ENCODE peak calls at places on chromosomes 16 and 17, in five cellular contexts. One of them, this sample, is unnamed. For H3K4me1, the result is how much of the 10 kb centered on the place peaks cover.

GRCh38 chr17:15952048-15952532 is 7.2 kb downstream of the ADORA2B start:
- DNase-seq in neuronal stem cell: no peak
- DNase-seq in IMR-90: no peak
- DNase-seq in H1: no peak
- DNase-seq in trophoblast cell: no peak
- DNase-seq in this sample: no peak

GRCh38 chr16:5678371-5678770 is 580.8 kb upstream of the EEF2KMT start:
- DNase-seq in H1: peak
- DNase-seq in neuronal stem cell: peak
- DNase-seq in IMR-90: no peak
- DNase-seq in trophoblast cell: no peak
- DNase-seq in this sample: no peak

GRCh38 chr17:8893621-8894020 is 26.1 kb upstream of the PIK3R6 start:
- DNase-seq in neuronal stem cell: no peak
- DNase-seq in IMR-90: no peak
- DNase-seq in trophoblast cell: no peak
- DNase-seq in H1: no peak
- DNase-seq in this sample: no peak

GRCh38 chr16:49411121-49411970 is 37.7 kb downstream of the C16orf78 start:
- DNase-seq in H1: no peak
- DNase-seq in IMR-90: no peak
- DNase-seq in trophoblast cell: no peak
- DNase-seq in neuronal stem cell: no peak
- DNase-seq in this sample: no peak

GRCh38 chr16:71383054-71383773 is 24.7 kb downstream of the CALB2 start:
- DNase-seq in trophoblast cell: peak
- DNase-seq in neuronal stem cell: peak
- DNase-seq in IMR-90: peak
- DNase-seq in H1: no peak
- DNase-seq in this sample: no peak

GRCh38 chr16:59878479-59878878 is 1144.4 kb upstream of the GOT2 start:
- DNase-seq in H1: no peak
- DNase-seq in trophoblast cell: no peak
- DNase-seq in neuronal stem cell: no peak
- DNase-seq in IMR-90: peak
- DNase-seq in this sample: no peak

GRCh38 chr16:30903002-30903401 is 6.6 kb downstream of the CTF1 start:
- DNase-seq in trophoblast cell: no peak
- DNase-seq in neuronal stem cell: no peak
- DNase-seq in H1: no peak
- DNase-seq in IMR-90: no peak
- DNase-seq in this sample: no peak

GRCh38 chr17:6473128-6473767 is 29.0 kb downstream of the PIMREG start:
- DNase-seq in neuronal stem cell: peak
- DNase-seq in IMR-90: peak
- DNase-seq in H1: peak
- DNase-seq in trophoblast cell: peak
- DNase-seq in this sample: peak

GRCh38 chr17:78992542-78993212 is 13.0 kb upstream of the LGALS3BP start:
- DNase-seq in neuronal stem cell: no peak
- DNase-seq in IMR-90: no peak
- DNase-seq in trophoblast cell: no peak
- DNase-seq in H1: no peak
- DNase-seq in this sample: no peak

GRCh38 chr17:42183741-42184711 is 1.2 kb downstream of the HCRT start:
- DNase-seq in trophoblast cell: peak
- DNase-seq in IMR-90: peak
- DNase-seq in neuronal stem cell: peak
- DNase-seq in H1: peak
- DNase-seq in this sample: peak

GRCh38 chr16:424033-424622 is 1.3 kb upstream of the RAB11FIP3 start:
- DNase-seq in neuronal stem cell: no peak
- DNase-seq in trophoblast cell: no peak
- DNase-seq in IMR-90: peak
- DNase-seq in H1: no peak
- DNase-seq in this sample: peak

GRCh38 chr16:82715833-82716232 is 89.1 kb downstream of the CDH13 start:
- DNase-seq in neuronal stem cell: no peak
- DNase-seq in trophoblast cell: no peak
- DNase-seq in IMR-90: no peak
- DNase-seq in H1: no peak
- DNase-seq in this sample: no peak

GRCh38 chr16:2507052-2507678 is 6.6 kb upstream of the ATP6V0C start:
- DNase-seq in neuronal stem cell: no peak
- DNase-seq in H1: no peak
- DNase-seq in trophoblast cell: no peak
- DNase-seq in IMR-90: no peak
- DNase-seq in this sample: no peak

GRCh38 chr16:2511128-2511785 is 2.5 kb upstream of the ATP6V0C start:
- DNase-seq in neuronal stem cell: no peak
- DNase-seq in trophoblast cell: no peak
- DNase-seq in IMR-90: peak
- DNase-seq in H1: no peak
- DNase-seq in this sample: peak

GRCh38 chr16:2505695-2506094 is 8.1 kb upstream of the ATP6V0C start:
- DNase-seq in trophoblast cell: no peak
- DNase-seq in neuronal stem cell: no peak
- DNase-seq in IMR-90: no peak
- DNase-seq in H1: no peak
- DNase-seq in this sample: no peak

GRCh38 chr16:2507679-2508064 is 6.1 kb upstream of the ATP6V0C start:
- DNase-seq in IMR-90: no peak
- DNase-seq in H1: no peak
- DNase-seq in neuronal stem cell: no peak
- DNase-seq in trophoblast cell: no peak
- DNase-seq in this sample: no peak

DNA sequence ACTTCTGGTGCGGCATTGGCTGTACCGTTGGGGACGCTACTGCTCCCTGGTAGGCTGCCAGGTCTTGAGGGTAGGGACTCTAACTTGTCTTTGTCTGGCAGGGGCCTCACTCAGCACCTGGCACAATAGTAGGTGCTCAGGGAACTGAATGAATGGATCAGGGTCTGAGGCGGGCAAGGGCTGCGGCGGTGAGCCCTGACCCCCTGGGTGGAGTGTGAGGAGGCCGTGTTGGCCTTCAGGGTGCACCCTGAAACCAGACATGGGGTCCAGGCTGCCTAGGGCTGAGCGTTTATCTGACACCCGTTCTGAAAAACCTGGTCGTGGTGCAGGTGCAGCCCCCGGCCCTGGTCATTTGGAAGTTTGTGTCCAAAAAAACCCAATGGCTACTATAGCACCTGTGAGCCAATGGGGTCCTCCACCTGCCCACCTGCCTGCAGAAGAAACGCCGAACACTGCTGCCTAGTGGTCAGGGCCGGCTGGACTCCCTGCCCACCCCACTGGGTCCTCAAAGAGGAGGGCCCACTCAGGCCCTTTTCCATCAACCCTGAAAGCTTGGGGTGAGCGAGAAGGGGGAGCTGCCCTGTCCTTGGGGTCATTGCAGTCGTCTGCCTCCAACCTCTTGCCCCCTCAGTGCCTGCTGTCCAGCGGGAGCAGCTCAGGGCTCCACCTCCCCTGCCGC is 4.9 kb upstream of the ATP6V0C start:
- DNase-seq in H1: no peak
- DNase-seq in trophoblast cell: no peak
- DNase-seq in neuronal stem cell: no peak
- DNase-seq in IMR-90: no peak
- DNase-seq in this sample: no peak
- H3K14ac ChIP-seq in H1: no peak
- H3K14ac ChIP-seq in trophoblast cell: no peak
- H3K14ac ChIP-seq in neuronal stem cell: no peak
- H3K14ac ChIP-seq in IMR-90: no peak
- H3K14ac ChIP-seq in this sample: no peak

GRCh38 chr17:1154704-1155103 is 25.1 kb downstream of the ABR start:
- DNase-seq in neuronal stem cell: no peak
- DNase-seq in trophoblast cell: no peak
- DNase-seq in IMR-90: no peak
- DNase-seq in H1: no peak
- DNase-seq in this sample: no peak

GRCh38 chr17:1149869-1150268 is 29.9 kb downstream of the ABR start:
- DNase-seq in neuronal stem cell: no peak
- DNase-seq in IMR-90: no peak
- DNase-seq in trophoblast cell: no peak
- DNase-seq in H1: no peak
- DNase-seq in this sample: no peak

GRCh38 chr17:1156864-1157263 is 22.9 kb downstream of the ABR start:
- DNase-seq in neuronal stem cell: no peak
- DNase-seq in IMR-90: no peak
- DNase-seq in H1: no peak
- DNase-seq in trophoblast cell: no peak
- DNase-seq in this sample: no peak

GRCh38 chr17:1150863-1151685 is 28.7 kb downstream of the ABR start:
- DNase-seq in IMR-90: no peak
- DNase-seq in neuronal stem cell: no peak
- DNase-seq in H1: no peak
- DNase-seq in trophoblast cell: no peak
- DNase-seq in this sample: no peak

GRCh38 chr17:1153795-1154546 is 25.8 kb downstream of the ABR start:
- DNase-seq in trophoblast cell: no peak
- DNase-seq in H1: peak
- DNase-seq in neuronal stem cell: no peak
- DNase-seq in IMR-90: peak
- DNase-seq in this sample: no peak
- H3K4me3 ChIP-seq in trophoblast cell: no peak
- H3K4me3 ChIP-seq in H1: no peak
- H3K4me3 ChIP-seq in neuronal stem cell: no peak
- H3K4me3 ChIP-seq in IMR-90: no peak
- H3K4me3 ChIP-seq in this sample: no peak

DNA sequence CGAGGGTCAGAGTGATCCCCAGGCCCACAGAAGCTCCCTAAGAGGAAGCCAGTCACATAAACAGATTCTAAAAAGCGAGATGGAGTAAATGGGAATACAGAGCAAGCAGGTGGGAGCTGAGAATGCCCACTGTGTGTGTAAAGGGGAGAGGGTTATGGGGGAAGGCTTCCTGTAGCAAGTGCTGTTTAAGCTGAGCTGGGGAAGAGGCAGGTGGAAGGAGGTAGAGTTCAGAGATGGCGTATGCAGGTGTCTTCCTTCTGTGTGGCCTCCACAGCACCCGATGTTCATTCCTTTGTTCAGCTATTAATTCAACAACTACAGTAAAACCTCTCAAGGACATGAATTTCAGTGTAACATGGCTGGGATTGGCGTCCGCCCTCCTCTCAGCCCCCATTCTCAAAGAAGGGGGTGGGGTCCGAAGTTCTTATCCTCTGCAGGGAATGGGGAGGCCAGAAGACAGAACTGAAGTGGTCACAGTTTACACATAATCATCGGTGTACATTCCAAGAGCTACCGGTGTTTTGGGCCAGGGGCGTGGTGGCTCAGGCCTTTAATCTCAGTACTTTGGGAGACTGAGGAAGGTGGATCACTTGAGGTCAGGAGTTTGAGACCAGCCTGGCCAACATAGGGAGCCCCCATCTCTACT is 1.8 kb downstream of the EEF2K start:
- DNase-seq in neuronal stem cell: no peak
- DNase-seq in IMR-90: no peak
- DNase-seq in trophoblast cell: no peak
- DNase-seq in H1: no peak
- DNase-seq in this sample: no peak
- H3K4me1 ChIP-seq in neuronal stem cell: under half
- H3K4me1 ChIP-seq in IMR-90: under half
- H3K4me1 ChIP-seq in trophoblast cell: under half
- H3K4me1 ChIP-seq in H1: under half
- H3K4me1 ChIP-seq in this sample: under half

GRCh38 chr17:76491271-76492184 is 9.7 kb downstream of the RHBDF2 start:
- DNase-seq in H1: peak
- DNase-seq in IMR-90: no peak
- DNase-seq in neuronal stem cell: no peak
- DNase-seq in trophoblast cell: no peak
- DNase-seq in this sample: no peak

GRCh38 chr17:76495663-76496400 is 5.4 kb downstream of the RHBDF2 start:
- DNase-seq in neuronal stem cell: no peak
- DNase-seq in trophoblast cell: no peak
- DNase-seq in H1: peak
- DNase-seq in IMR-90: no peak
- DNase-seq in this sample: no peak

GRCh38 chr17:76492250-76492988 is 8.8 kb downstream of the RHBDF2 start:
- DNase-seq in trophoblast cell: no peak
- DNase-seq in H1: no peak
- DNase-seq in IMR-90: no peak
- DNase-seq in neuronal stem cell: no peak
- DNase-seq in this sample: no peak

GRCh38 chr17:76492989-76493501 is 8.2 kb downstream of the RHBDF2 start:
- DNase-seq in H1: no peak
- DNase-seq in trophoblast cell: peak
- DNase-seq in neuronal stem cell: no peak
- DNase-seq in IMR-90: peak
- DNase-seq in this sample: peak

GRCh38 chr17:76493505-76494167 is 7.6 kb downstream of the RHBDF2 start:
- DNase-seq in neuronal stem cell: no peak
- DNase-seq in IMR-90: no peak
- DNase-seq in trophoblast cell: no peak
- DNase-seq in H1: no peak
- DNase-seq in this sample: no peak
- H3K14ac ChIP-seq in neuronal stem cell: peak
- H3K14ac ChIP-seq in IMR-90: peak
- H3K14ac ChIP-seq in trophoblast cell: no peak
- H3K14ac ChIP-seq in H1: no peak
- H3K14ac ChIP-seq in this sample: no peak

DNA sequence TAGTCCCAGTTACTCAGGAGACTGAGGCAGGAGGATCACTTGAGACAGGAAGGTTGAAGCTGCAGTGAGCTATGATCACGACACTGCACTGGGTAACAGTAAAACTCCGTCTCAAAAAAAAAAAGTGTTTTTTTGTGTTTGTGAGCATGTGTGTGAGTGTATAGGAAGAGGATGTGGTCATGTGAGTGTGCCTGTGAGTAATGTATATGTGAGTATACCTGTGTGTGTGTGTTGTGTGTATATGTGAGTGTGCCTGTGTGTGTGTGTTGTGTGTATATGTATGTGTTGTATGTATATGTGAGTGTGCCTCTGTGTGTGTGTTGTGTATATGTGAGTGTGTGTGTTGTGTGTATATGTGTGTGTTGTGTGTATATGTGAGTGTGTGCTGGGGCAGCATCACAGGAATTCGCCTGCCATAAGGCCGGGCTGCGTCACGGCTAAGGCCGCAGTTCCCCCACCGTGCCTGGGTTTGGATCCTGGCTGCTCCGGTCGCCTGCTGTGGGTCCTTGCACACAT is 21.4 kb upstream of the NPTX1 start:
- DNase-seq in neuronal stem cell: no peak
- DNase-seq in H1: no peak
- DNase-seq in trophoblast cell: no peak
- DNase-seq in IMR-90: no peak
- DNase-seq in this sample: no peak
- H3K4me3 ChIP-seq in neuronal stem cell: peak
- H3K4me3 ChIP-seq in H1: no peak
- H3K4me3 ChIP-seq in trophoblast cell: no peak
- H3K4me3 ChIP-seq in IMR-90: no peak
- H3K4me3 ChIP-seq in this sample: peak